ENCODE peak calls at places on chromosomes 1 and 21, in six cellular contexts. W, F, L, A, X and Y are unnamed samples.

GRCh38 chr21:33021150-33021549 is 4.6 kb upstream of the OLIG2 start:
- DNase-seq in X (no peak), W (no peak), A (no peak), F (no peak), L (no peak), Y (peak)

GRCh38 chr1:204377800-204378608 is 18.3 kb upstream of the PLEKHA6 start:
- DNase-seq in L (peak), F (peak), A (peak), W (no peak), X (peak), Y (peak)

GRCh38 chr1:3651011-3651938 is 1.0 kb upstream of the TP73 start:
- DNase-seq in W (no peak), A (peak), L (peak), X (no peak), F (no peak), Y (peak)

GRCh38 chr1:86841120-86841519 is 72.8 kb downstream of the SELENOF start:
- DNase-seq in X (no peak), F (no peak), W (no peak), L (no peak), A (no peak), Y (no peak)

GRCh38 chr1:189805735-189806134 is 671.9 kb downstream of the BRINP3 start:
- DNase-seq in W (no peak), F (no peak), X (peak), A (no peak), L (no peak), Y (no peak)

GRCh38 chr1:150142083-150142482 is 7.6 kb upstream of the PLEKHO1 start:
- DNase-seq in X (no peak), L (no peak), W (no peak), F (no peak), A (no peak), Y (no peak)

GRCh38 chr1:6287431-6287886 is 26.6 kb upstream of the GPR153 start:
- DNase-seq in A (no peak), W (no peak), F (peak), L (no peak), X (no peak), Y (no peak)

GRCh38 chr1:230668227-230668626 is 25.9 kb downstream of the COG2 start:
- DNase-seq in W (no peak), X (no peak), F (no peak), A (no peak), L (no peak), Y (no peak)

GRCh38 chr1:100606438-100606837 is 68.5 kb downstream of the GPR88 start:
- DNase-seq in F (no peak), L (no peak), W (no peak), X (peak), A (no peak), Y (peak)

GRCh38 chr1:226656201-226656600 is 82.9 kb downstream of the ITPKB start:
- DNase-seq in F (no peak), W (no peak), L (no peak), A (peak), X (no peak), Y (peak)

GRCh38 chr1:167273027-167273800 is 52.5 kb downstream of the POU2F1 start:
- DNase-seq in F (no peak), L (no peak), W (peak), X (peak), A (no peak), Y (no peak)

GRCh38 chr1:35560256-35561225 is 2.9 kb downstream of the NCDN start:
- DNase-seq in W (no peak), L (no peak), A (no peak), X (no peak), F (peak), Y (peak)

GRCh38 chr1:235018720-235019444 is 109.8 kb downstream of the TOMM20 start:
- DNase-seq in A (no peak), X (no peak), L (peak), F (no peak), W (no peak), Y (no peak)

GRCh38 chr1:21284206-21285137 is 5.8 kb downstream of the ECE1 start:
- DNase-seq in X (no peak), W (no peak), F (no peak), A (no peak), L (no peak), Y (no peak)

GRCh38 chr1:206556047-206556747 is 48.9 kb downstream of the RASSF5 start:
- DNase-seq in W (no peak), X (no peak), A (no peak), F (no peak), L (peak), Y (no peak)

GRCh38 chr1:4044967-4045366 is 144.9 kb upstream of the C1orf174 start:
- DNase-seq in F (no peak), W (no peak), X (no peak), A (no peak), L (no peak), Y (no peak)

GRCh38 chr1:14055442-14056225 is 355.6 kb downstream of the PRDM2 start:
- DNase-seq in A (no peak), F (no peak), L (no peak), W (no peak), X (no peak), Y (no peak)

GRCh38 chr1:206933333-206933945 is 11.7 kb upstream of the FCMR start:
- DNase-seq in F (no peak), A (peak), X (peak), W (no peak), L (peak), Y (peak)

GRCh38 chr1:178323067-178323466 is 173.7 kb downstream of the CLEC20A start:
- DNase-seq in L (no peak), X (no peak), F (no peak), W (no peak), A (no peak), Y (no peak)

GRCh38 chr1:93438716-93439115 is 9.2 kb upstream of the FNBP1L start:
- DNase-seq in F (no peak), X (no peak), L (no peak), W (no peak), A (no peak), Y (no peak)

GRCh38 chr1:24606621-24607020 is 36.5 kb upstream of the SRRM1 start:
- DNase-seq in L (no peak), W (no peak), X (no peak), A (no peak), F (no peak), Y (no peak)

GRCh38 chr1:26059906-26060305 is 7.5 kb downstream of the TRIM63 start:
- DNase-seq in L (no peak), W (no peak), F (no peak), A (no peak), X (no peak), Y (no peak)

GRCh38 chr1:33610391-33610790 is 137.9 kb downstream of the ZSCAN20 start:
- DNase-seq in L (no peak), A (no peak), F (no peak), X (no peak), W (no peak), Y (no peak)

GRCh38 chr1:108117908-108118902 is 81.9 kb downstream of the SLC25A24 start:
- DNase-seq in F (no peak), X (peak), A (no peak), L (no peak), W (peak), Y (no peak)

GRCh38 chr1:186858923-186859322 is 30.2 kb downstream of the PLA2G4A start:
- DNase-seq in W (peak), X (no peak), F (no peak), A (no peak), L (no peak), Y (no peak)

GRCh38 chr1:219518168-219518905 is 94.6 kb downstream of the ZC3H11B start:
- DNase-seq in W (peak), F (no peak), L (no peak), A (no peak), X (no peak), Y (no peak)

GRCh38 chr1:14590781-14591180 is 7.7 kb upstream of the KAZN start:
- DNase-seq in L (no peak), X (peak), F (no peak), A (peak), W (no peak), Y (peak)

GRCh38 chr1:164598719-164599118 is 39.7 kb downstream of the PBX1 start:
- DNase-seq in L (no peak), F (no peak), A (no peak), X (no peak), W (no peak), Y (no peak)